ENCODE peak calls at places on chromosomes 4 and X, in seven cellular contexts. N is fibroblast of lung; V is SJSA1; L is psoas muscle; A is thoracic aorta; D is CD8-positive, alpha-beta memory T cell; W is ovary. Q is an unnamed sample.

GRCh38 chrX:11929476-11929875 is 171.4 kb downstream of the MSL3 start:
- DNase-seq in N (no peak), V (no peak), L (no peak), A (no peak), D (no peak), W (no peak), Q (no peak)

GRCh38 chr4:59936566-59936965 is 1263.6 kb upstream of the ADGRL3 start:
- DNase-seq in N (no peak), V (no peak), L (no peak), A (no peak), D (no peak), W (no peak), Q (no peak)

GRCh38 chr4:38069271-38069760 is 109.1 kb downstream of the PTTG2 start:
- DNase-seq in N (peak; percentile 79), V (peak; percentile 24), L (no peak), A (no peak), D (no peak), W (peak; percentile 78), Q (peak; percentile 5)

GRCh38 chr4:157804986-157805385 is 367.8 kb downstream of the GASK1B start:
- DNase-seq in N (peak; percentile 1), V (no peak), L (no peak), A (no peak), D (no peak), W (no peak), Q (no peak)

GRCh38 chr4:147088141-147088540 is 142.5 kb upstream of the TTC29 start:
- DNase-seq in N (peak; percentile 47), V (no peak), L (no peak), A (no peak), D (no peak), W (no peak), Q (no peak)

GRCh38 chr4:26051278-26051677 is 137.3 kb downstream of the SMIM20 start:
- DNase-seq in N (peak; percentile 69), V (no peak), L (no peak), A (no peak), D (no peak), W (no peak), Q (no peak)

GRCh38 chrX:5823861-5824260 is 404.8 kb downstream of the NLGN4X start:
- DNase-seq in N (no peak), V (no peak), L (no peak), A (no peak), D (no peak), W (no peak), Q (no peak)

GRCh38 chr4:20305976-20306375 is 54.3 kb downstream of the SLIT2 start:
- DNase-seq in N (peak; percentile 71), V (no peak), L (no peak), A (no peak), D (no peak), W (no peak), Q (no peak)

GRCh38 chr4:85603437-85604336 is 128.7 kb downstream of the ARHGAP24 start:
- DNase-seq in N (peak; percentile 62), V (no peak), L (no peak), A (no peak), D (no peak), W (no peak), Q (no peak)

GRCh38 chr4:148076964-148077363 is 345.1 kb downstream of the ARHGAP10 start:
- DNase-seq in N (peak; percentile 74), V (no peak), L (no peak), A (no peak), D (no peak), W (no peak), Q (no peak)

GRCh38 chrX:12950851-12951589 is 23.9 kb upstream of the TMSB4X start:
- DNase-seq in N (no peak), V (no peak), L (peak; percentile 61), A (no peak), D (peak; percentile 69), W (no peak), Q (peak; percentile 77)

GRCh38 chr4:170106899-170107298 is 17.1 kb upstream of the AADAT start:
- DNase-seq in N (no peak), V (no peak), L (no peak), A (no peak), D (no peak), W (no peak), Q (no peak)

GRCh38 chr4:128819082-128819742 is 9.7 kb downstream of the JADE1 start:
- DNase-seq in N (no peak), V (no peak), L (no peak), A (no peak), D (no peak), W (no peak), Q (no peak)

GRCh38 chrX:7318246-7318645 is 170.3 kb upstream of the PUDP start:
- DNase-seq in N (peak; percentile 1), V (no peak), L (no peak), A (no peak), D (no peak), W (no peak), Q (no peak)

GRCh38 chrX:150148749-150149672 is 210.7 kb upstream of the EOLA2 start:
- DNase-seq in N (no peak), V (no peak), L (no peak), A (no peak), D (no peak), W (no peak), Q (no peak)

GRCh38 chr4:174217273-174218126 is 66.0 kb downstream of the FBXO8 start:
- DNase-seq in N (peak; percentile 52), V (no peak), L (peak; percentile 42), A (no peak), D (no peak), W (no peak), Q (peak; percentile 25)

GRCh38 chr4:127776620-127777019 is 5.5 kb upstream of the HSPA4L start:
- DNase-seq in N (no peak), V (no peak), L (no peak), A (no peak), D (no peak), W (no peak), Q (no peak)

GRCh38 chr4:3364199-3364598 is 71.4 kb downstream of the RGS12 start:
- DNase-seq in N (no peak), V (no peak), L (no peak), A (no peak), D (no peak), W (no peak), Q (no peak)

GRCh38 chr4:16767251-16767650 is 131.2 kb downstream of the LDB2 start:
- DNase-seq in N (no peak), V (no peak), L (no peak), A (no peak), D (no peak), W (no peak), Q (no peak)
- H3K27me3 ChIP-seq in N (no peaks in the 10 kb centered on the region), V (no peaks in the 10 kb centered on the region), L (no peaks in the 10 kb centered on the region), A (no peaks in the 10 kb centered on the region), D (no peaks in the 10 kb centered on the region), W (no peaks in the 10 kb centered on the region), Q (no peaks in the 10 kb centered on the region)

DNA sequence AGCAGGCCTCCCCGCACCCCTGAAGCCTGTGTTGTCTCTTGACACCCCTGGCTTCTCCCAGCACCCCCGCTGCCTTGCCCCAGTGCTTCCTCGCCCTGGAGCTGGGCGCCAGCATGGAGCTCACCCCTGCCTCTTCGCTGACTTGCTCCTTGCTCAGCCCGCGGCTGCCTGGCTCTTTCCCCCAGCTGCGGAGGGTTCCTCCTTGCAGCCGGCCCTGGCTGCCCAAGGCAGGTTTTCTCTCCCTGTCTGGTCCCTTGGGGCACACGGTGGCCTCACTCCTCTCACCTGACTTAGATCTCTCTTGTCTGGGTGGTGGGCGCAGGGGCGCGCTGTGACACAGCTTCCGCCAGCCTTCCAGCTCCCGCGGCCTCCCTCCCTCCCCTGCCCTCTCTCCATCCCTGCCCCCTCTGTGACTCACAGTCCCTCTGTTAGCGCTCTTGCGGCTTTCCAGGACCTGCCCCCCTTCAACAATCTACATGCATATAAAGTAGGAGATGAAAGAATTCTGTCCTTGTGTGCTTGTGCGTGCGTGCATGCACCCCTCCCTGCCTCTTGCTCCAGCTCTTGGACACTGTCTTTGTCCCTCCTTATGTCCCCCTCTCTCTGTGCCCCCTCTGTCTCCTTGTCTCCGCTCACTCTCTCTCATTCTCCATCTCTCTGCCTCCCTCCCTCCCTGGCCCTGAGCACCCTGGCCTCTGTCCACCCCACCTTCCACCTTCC is 2.2 kb downstream of the PLXNB3 start:
- DNase-seq in N (peak; percentile 67), V (peak; percentile 71), L (peak; percentile 49), A (no peak), D (no peak), W (peak; percentile 28), Q (no peak)
- H3K4me3 ChIP-seq in N (peak overlapping the region; percentile 22), V (peak overlapping the region; percentile 30), L (no peak overlapping the region), A (peak overlapping the region; percentile 68), D (no peak overlapping the region), W (no peak overlapping the region), Q (no peak overlapping the region)

DNA sequence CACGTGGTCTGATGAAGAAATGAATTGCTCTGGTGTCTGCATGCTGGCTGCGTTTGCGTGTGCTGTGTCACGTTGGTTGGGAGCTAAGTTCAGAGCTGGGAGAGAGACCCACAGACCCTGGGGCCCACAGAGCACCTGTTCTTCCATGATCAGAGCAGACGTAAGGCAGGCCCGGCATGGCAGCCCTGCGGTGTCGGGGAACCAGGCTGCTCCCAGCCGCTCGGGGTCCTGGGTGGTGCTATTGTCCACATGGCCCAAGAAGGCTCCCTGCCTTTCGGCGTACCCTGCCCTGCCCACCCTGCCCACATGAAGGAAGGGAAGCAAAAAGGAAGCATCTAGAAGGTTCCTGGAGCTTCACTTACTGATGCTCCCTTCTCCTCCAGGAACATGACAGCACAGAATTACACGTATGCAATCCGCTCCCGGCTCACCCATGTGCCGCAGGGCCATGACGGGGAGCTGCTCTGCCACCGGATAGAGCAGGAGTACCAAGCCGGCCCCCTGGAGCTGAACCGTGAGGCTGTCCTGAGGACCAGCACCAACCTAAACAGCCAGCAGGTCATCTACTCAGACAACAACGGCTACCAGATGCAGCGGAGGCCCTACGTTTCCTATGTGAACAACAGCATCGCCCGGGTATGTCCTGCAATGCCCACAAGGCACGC is 30.9 kb upstream of the MRFAP1 start:
- DNase-seq in N (no peak), V (no peak), L (no peak), A (no peak), D (no peak), W (no peak), Q (no peak)
- H3K36me3 ChIP-seq in N (peaks cover 12% of the 10 kb centered on the region), V (peaks cover 4% of the 10 kb centered on the region), L (no peaks in the 10 kb centered on the region), A (peaks cover 65% of the 10 kb centered on the region), D (peaks cover 26% of the 10 kb centered on the region), W (no peaks in the 10 kb centered on the region), Q (peaks cover 66% of the 10 kb centered on the region)

DNA sequence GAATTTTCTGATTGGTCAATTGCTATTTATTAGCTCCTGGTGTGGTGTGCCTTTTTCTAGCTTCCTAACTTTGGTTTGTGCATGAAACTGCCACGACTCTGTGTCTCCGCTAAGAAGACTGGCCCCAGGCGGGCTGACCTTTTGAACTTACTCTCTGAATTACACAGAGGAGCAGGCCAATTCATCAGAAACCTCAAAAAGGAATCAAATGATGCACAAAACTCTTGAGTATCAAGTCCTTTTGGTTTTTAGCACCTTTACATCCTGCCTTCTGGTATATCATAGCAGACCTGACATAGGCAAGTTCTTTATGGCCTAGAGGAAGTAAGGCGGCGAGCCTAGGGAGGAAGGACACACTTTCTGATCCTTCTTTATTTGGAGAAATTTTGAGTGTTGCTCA is 17.6 kb downstream of the TKTL1 start:
- DNase-seq in N (no peak), V (no peak), L (no peak), A (no peak), D (peak; percentile 28), W (no peak), Q (peak; percentile 37)
- H3K27me3 ChIP-seq in N (no peaks in the 10 kb centered on the region), V (no peaks in the 10 kb centered on the region), L (no peaks in the 10 kb centered on the region), A (no peaks in the 10 kb centered on the region), D (no peaks in the 10 kb centered on the region), W (no peaks in the 10 kb centered on the region), Q (no peaks in the 10 kb centered on the region)

GRCh38 chrX:116238093-116238492 is 67.5 kb downstream of the AGTR2 start:
- DNase-seq in N (no peak), V (no peak), L (no peak), A (no peak), D (no peak), W (no peak), Q (no peak)
- H3K4me3 ChIP-seq in N (no peak overlapping the region), V (no peak overlapping the region), L (no peak overlapping the region), A (no peak overlapping the region), D (no peak overlapping the region), W (no peak overlapping the region), Q (no peak overlapping the region)

Q was measured in CD4-positive, alpha-beta memory T cell.